ENCODE peak calls at places on chromosomes 3 and 15, in six cellular contexts. A, M, J, W, Y and U are unnamed samples.
A peak's percentile ranks its signal among the peaks of the same experiment; 100 is the strongest.

GRCh38 chr3:101195951-101196713 is 124.2 kb downstream of the IMPG2 start:
- DNase-seq in A (no peak), M (peak; percentile 30), J (no peak), W (no peak), Y (peak; percentile 78), U (no peak)

GRCh38 chr3:57382933-57383332 is 90.4 kb upstream of the ASB14 start:
- DNase-seq in A (peak; percentile 14), M (no peak), J (no peak), W (no peak), Y (peak; percentile 15), U (no peak)

GRCh38 chr15:58471341-58471740 is 39.5 kb downstream of the LIPC start:
- DNase-seq in A (no peak), M (no peak), J (no peak), W (no peak), Y (no peak), U (no peak)

GRCh38 chr3:161393310-161393709 is 22.0 kb upstream of the SPTSSB start:
- DNase-seq in A (no peak), M (no peak), J (no peak), W (no peak), Y (no peak), U (no peak)

GRCh38 chr3:9280477-9281219 is 31.2 kb upstream of the SRGAP3 start:
- DNase-seq in A (no peak), M (no peak), J (no peak), W (no peak), Y (peak; percentile 15), U (no peak)

GRCh38 chr3:187678869-187679268 is 8.7 kb upstream of the SST start:
- DNase-seq in A (no peak), M (peak; percentile 53), J (peak; percentile 60), W (no peak), Y (peak; percentile 69), U (no peak)

GRCh38 chr15:50244153-50244552 is 21.4 kb downstream of the HDC start:
- DNase-seq in A (no peak), M (no peak), J (no peak), W (no peak), Y (no peak), U (no peak)

GRCh38 chr3:71872256-71872655 is 87.3 kb upstream of the PROK2 start:
- DNase-seq in A (no peak), M (peak; percentile 12), J (no peak), W (no peak), Y (no peak), U (no peak)

GRCh38 chr3:161042023-161042501 is 63.1 kb downstream of the B3GALNT1 start:
- DNase-seq in A (no peak), M (no peak), J (no peak), W (no peak), Y (peak; percentile 41), U (peak; percentile 3)

GRCh38 chr3:163490119-163490518 is 1588.2 kb downstream of the SI start:
- DNase-seq in A (peak; percentile 7), M (peak; percentile 0), J (no peak), W (no peak), Y (peak; percentile 15), U (no peak)

GRCh38 chr15:38525489-38525888 is 39.1 kb downstream of the RASGRP1 start:
- DNase-seq in A (no peak), M (no peak), J (no peak), W (no peak), Y (no peak), U (no peak)

GRCh38 chr3:10189557-10190374 is 25.0 kb downstream of the IRAK2 start:
- DNase-seq in A (no peak), M (no peak), J (no peak), W (peak; percentile 27), Y (no peak), U (no peak)

GRCh38 chr15:79314811-79315210 is 3.9 kb downstream of the TMED3 start:
- DNase-seq in A (no peak), M (no peak), J (no peak), W (no peak), Y (no peak), U (no peak)

GRCh38 chr3:45105855-45106655 is 40.1 kb downstream of the CDCP1 start:
- DNase-seq in A (peak; percentile 77), M (peak; percentile 59), J (no peak), W (peak; percentile 21), Y (peak; percentile 83), U (no peak)

GRCh38 chr15:37101634-37102314 is 1.4 kb upstream of the MEIS2 start:
- DNase-seq in A (peak; percentile 42), M (peak; percentile 41), J (peak; percentile 83), W (no peak), Y (peak; percentile 87), U (no peak)

GRCh38 chr15:73367624-73368300 is 996 bp downstream of the HCN4 start:
- DNase-seq in A (no peak), M (no peak), J (no peak), W (no peak), Y (no peak), U (no peak)

GRCh38 chr15:69497634-69498033 is 45.0 kb downstream of the RPLP1 start:
- DNase-seq in A (no peak), M (no peak), J (no peak), W (no peak), Y (no peak), U (no peak)

GRCh38 chr3:48405343-48405881 is 24.5 kb downstream of the PLXNB1 start:
- DNase-seq in A (no peak), M (no peak), J (peak; percentile 36), W (no peak), Y (no peak), U (no peak)

GRCh38 chr15:67109141-67110034 is 44.0 kb downstream of the SMAD3 start:
- DNase-seq in A (peak; percentile 96), M (peak; percentile 96), J (no peak), W (no peak), Y (peak; percentile 98), U (peak; percentile 81)

GRCh38 chr3:197174927-197175326 is 123.5 kb downstream of the DLG1 start:
- DNase-seq in A (no peak), M (no peak), J (no peak), W (no peak), Y (no peak), U (no peak)

GRCh38 chr3:117656391-117656790 is 946.8 kb downstream of the TUSC7 start:
- DNase-seq in A (no peak), M (no peak), J (no peak), W (no peak), Y (no peak), U (no peak)

GRCh38 chr3:137409584-137409983 is 354.5 kb upstream of the SOX14 start:
- DNase-seq in A (no peak), M (no peak), J (no peak), W (no peak), Y (no peak), U (no peak)

GRCh38 chr15:70512772-70513362 is 250.5 kb downstream of the UACA start:
- DNase-seq in A (no peak), M (no peak), J (no peak), W (peak; percentile 32), Y (peak; percentile 62), U (no peak)

GRCh38 chr3:33096103-33096868 is 660 bp downstream of the GLB1 start:
- DNase-seq in A (no peak), M (no peak), J (no peak), W (peak; percentile 41), Y (peak; percentile 47), U (no peak)

GRCh38 chr3:177705976-177706866 is 508.9 kb upstream of the TBL1XR1 start:
- DNase-seq in A (no peak), M (no peak), J (no peak), W (no peak), Y (no peak), U (no peak)

GRCh38 chr15:33746203-33746602 is 222.1 kb upstream of the CHRM5 start:
- DNase-seq in A (no peak), M (no peak), J (no peak), W (no peak), Y (no peak), U (no peak)

GRCh38 chr3:14403636-14404395 is 1.4 kb downstream of the SLC6A6 start:
- DNase-seq in A (no peak), M (no peak), J (peak; percentile 47), W (no peak), Y (peak; percentile 50), U (no peak)

GRCh38 chr3:133494469-133494868 is 79.0 kb upstream of the CDV3 start:
- DNase-seq in A (no peak), M (no peak), J (no peak), W (no peak), Y (peak; percentile 43), U (no peak)

GRCh38 chr3:130671545-130671944 is 75.1 kb downstream of the PIK3R4 start:
- DNase-seq in A (no peak), M (no peak), J (no peak), W (no peak), Y (no peak), U (no peak)

GRCh38 chr3:4588410-4588809 is 95.3 kb downstream of the ITPR1 start:
- DNase-seq in A (peak; percentile 24), M (no peak), J (no peak), W (no peak), Y (peak; percentile 49), U (no peak)